ENCODE peak calls at places on chromosomes 13 and 19, in nine cellular contexts. One of them, this sample, is unnamed.

GRCh38 chr19:22326219-22326618 is 40.0 kb downstream of the ZNF729 start:
- DNase-seq in lower leg skin: no peak
- DNase-seq in bronchial epithelial cell: no peak
- DNase-seq in astrocyte: no peak
- DNase-seq in neuronal stem cell: no peak
- DNase-seq in CD4-positive, CD25-positive, alpha-beta regulatory T cell: no peak
- DNase-seq in AG09309: no peak
- DNase-seq in Peyer's patch: no peak
- DNase-seq in thyroid gland: no peak
- DNase-seq in this sample: no peak

GRCh38 chr13:97855570-97855970 is 97.9 kb upstream of the IPO5 start:
- DNase-seq in lower leg skin: peak
- DNase-seq in thyroid gland: peak
- DNase-seq in bronchial epithelial cell: peak
- DNase-seq in AG09309: peak
- DNase-seq in Peyer's patch: no peak
- DNase-seq in CD4-positive, CD25-positive, alpha-beta regulatory T cell: peak
- DNase-seq in astrocyte: peak
- DNase-seq in neuronal stem cell: peak
- DNase-seq in this sample: peak

GRCh38 chr19:1857648-1858326 is 5.6 kb downstream of the KLF16 start:
- DNase-seq in thyroid gland: no peak
- DNase-seq in astrocyte: no peak
- DNase-seq in AG09309: no peak
- DNase-seq in bronchial epithelial cell: no peak
- DNase-seq in neuronal stem cell: no peak
- DNase-seq in Peyer's patch: peak
- DNase-seq in lower leg skin: no peak
- DNase-seq in CD4-positive, CD25-positive, alpha-beta regulatory T cell: no peak
- DNase-seq in this sample: peak

GRCh38 chr19:57305056-57305455 is 15.2 kb upstream of the ZNF543 start:
- DNase-seq in Peyer's patch: no peak
- DNase-seq in thyroid gland: no peak
- DNase-seq in neuronal stem cell: no peak
- DNase-seq in bronchial epithelial cell: peak
- DNase-seq in AG09309: no peak
- DNase-seq in astrocyte: peak
- DNase-seq in lower leg skin: no peak
- DNase-seq in CD4-positive, CD25-positive, alpha-beta regulatory T cell: no peak
- DNase-seq in this sample: no peak

GRCh38 chr19:18683109-18683954 is at the start of gene CRTC1:
- DNase-seq in bronchial epithelial cell: peak
- DNase-seq in Peyer's patch: peak
- DNase-seq in astrocyte: peak
- DNase-seq in AG09309: no peak
- DNase-seq in CD4-positive, CD25-positive, alpha-beta regulatory T cell: peak
- DNase-seq in thyroid gland: peak
- DNase-seq in neuronal stem cell: peak
- DNase-seq in lower leg skin: peak
- DNase-seq in this sample: peak

GRCh38 chr13:91381371-91381770 is 17.1 kb upstream of the GPC5 start:
- DNase-seq in thyroid gland: no peak
- DNase-seq in astrocyte: peak
- DNase-seq in AG09309: no peak
- DNase-seq in lower leg skin: no peak
- DNase-seq in CD4-positive, CD25-positive, alpha-beta regulatory T cell: peak
- DNase-seq in bronchial epithelial cell: peak
- DNase-seq in Peyer's patch: no peak
- DNase-seq in neuronal stem cell: no peak
- DNase-seq in this sample: no peak

GRCh38 chr13:110397445-110397844 is 90.4 kb downstream of the COL4A2 start:
- DNase-seq in CD4-positive, CD25-positive, alpha-beta regulatory T cell: no peak
- DNase-seq in bronchial epithelial cell: peak
- DNase-seq in thyroid gland: no peak
- DNase-seq in astrocyte: peak
- DNase-seq in Peyer's patch: no peak
- DNase-seq in lower leg skin: peak
- DNase-seq in neuronal stem cell: no peak
- DNase-seq in AG09309: no peak
- DNase-seq in this sample: no peak

GRCh38 chr19:27777726-27778125 is 1435.2 kb downstream of the UQCRFS1 start:
- DNase-seq in astrocyte: no peak
- DNase-seq in thyroid gland: no peak
- DNase-seq in AG09309: no peak
- DNase-seq in CD4-positive, CD25-positive, alpha-beta regulatory T cell: no peak
- DNase-seq in neuronal stem cell: no peak
- DNase-seq in Peyer's patch: no peak
- DNase-seq in lower leg skin: no peak
- DNase-seq in bronchial epithelial cell: no peak
- DNase-seq in this sample: no peak

GRCh38 chr19:32188921-32189320 is 156.5 kb upstream of the ZNF507 start:
- DNase-seq in Peyer's patch: no peak
- DNase-seq in astrocyte: no peak
- DNase-seq in AG09309: no peak
- DNase-seq in thyroid gland: no peak
- DNase-seq in lower leg skin: no peak
- DNase-seq in bronchial epithelial cell: no peak
- DNase-seq in CD4-positive, CD25-positive, alpha-beta regulatory T cell: no peak
- DNase-seq in neuronal stem cell: no peak
- DNase-seq in this sample: no peak

GRCh38 chr13:81540777-81541176 is 1199.9 kb upstream of the SPRY2 start:
- DNase-seq in lower leg skin: no peak
- DNase-seq in thyroid gland: no peak
- DNase-seq in astrocyte: no peak
- DNase-seq in AG09309: no peak
- DNase-seq in neuronal stem cell: no peak
- DNase-seq in Peyer's patch: no peak
- DNase-seq in CD4-positive, CD25-positive, alpha-beta regulatory T cell: no peak
- DNase-seq in bronchial epithelial cell: peak
- DNase-seq in this sample: no peak

GRCh38 chr19:35776102-35776788 is 881 bp downstream of the ARHGAP33 start:
- DNase-seq in bronchial epithelial cell: no peak
- DNase-seq in lower leg skin: no peak
- DNase-seq in CD4-positive, CD25-positive, alpha-beta regulatory T cell: no peak
- DNase-seq in astrocyte: no peak
- DNase-seq in thyroid gland: no peak
- DNase-seq in neuronal stem cell: no peak
- DNase-seq in Peyer's patch: peak
- DNase-seq in AG09309: no peak
- DNase-seq in this sample: no peak

GRCh38 chr13:107367258-107367657 is 799.3 kb upstream of the ARGLU1 start:
- DNase-seq in thyroid gland: no peak
- DNase-seq in AG09309: no peak
- DNase-seq in bronchial epithelial cell: no peak
- DNase-seq in astrocyte: peak
- DNase-seq in lower leg skin: no peak
- DNase-seq in Peyer's patch: no peak
- DNase-seq in neuronal stem cell: no peak
- DNase-seq in CD4-positive, CD25-positive, alpha-beta regulatory T cell: no peak
- DNase-seq in this sample: no peak

GRCh38 chr19:703329-703650 is 5.4 kb upstream of the PALM start:
- DNase-seq in AG09309: no peak
- DNase-seq in thyroid gland: no peak
- DNase-seq in astrocyte: no peak
- DNase-seq in neuronal stem cell: no peak
- DNase-seq in Peyer's patch: no peak
- DNase-seq in lower leg skin: no peak
- DNase-seq in bronchial epithelial cell: no peak
- DNase-seq in CD4-positive, CD25-positive, alpha-beta regulatory T cell: no peak
- DNase-seq in this sample: peak
- H3K4me3 ChIP-seq in AG09309: no peak
- H3K4me3 ChIP-seq in thyroid gland: no peak
- H3K4me3 ChIP-seq in astrocyte: no peak
- H3K4me3 ChIP-seq in neuronal stem cell: no peak
- H3K4me3 ChIP-seq in Peyer's patch: peak
- H3K4me3 ChIP-seq in lower leg skin: no peak
- H3K4me3 ChIP-seq in bronchial epithelial cell: no peak
- H3K4me3 ChIP-seq in CD4-positive, CD25-positive, alpha-beta regulatory T cell: no peak
- H3K4me3 ChIP-seq in this sample: peak

GRCh38 chr19:13024958-13025653 is 29.8 kb downstream of the NFIX start:
- DNase-seq in AG09309: no peak
- DNase-seq in lower leg skin: no peak
- DNase-seq in CD4-positive, CD25-positive, alpha-beta regulatory T cell: no peak
- DNase-seq in neuronal stem cell: no peak
- DNase-seq in Peyer's patch: peak
- DNase-seq in thyroid gland: peak
- DNase-seq in astrocyte: no peak
- DNase-seq in bronchial epithelial cell: no peak
- DNase-seq in this sample: no peak
- H3K4me3 ChIP-seq in AG09309: peak
- H3K4me3 ChIP-seq in lower leg skin: peak
- H3K4me3 ChIP-seq in CD4-positive, CD25-positive, alpha-beta regulatory T cell: no peak
- H3K4me3 ChIP-seq in neuronal stem cell: no peak
- H3K4me3 ChIP-seq in Peyer's patch: peak
- H3K4me3 ChIP-seq in thyroid gland: no peak
- H3K4me3 ChIP-seq in astrocyte: peak
- H3K4me3 ChIP-seq in bronchial epithelial cell: peak
- H3K4me3 ChIP-seq in this sample: no peak

DNA sequence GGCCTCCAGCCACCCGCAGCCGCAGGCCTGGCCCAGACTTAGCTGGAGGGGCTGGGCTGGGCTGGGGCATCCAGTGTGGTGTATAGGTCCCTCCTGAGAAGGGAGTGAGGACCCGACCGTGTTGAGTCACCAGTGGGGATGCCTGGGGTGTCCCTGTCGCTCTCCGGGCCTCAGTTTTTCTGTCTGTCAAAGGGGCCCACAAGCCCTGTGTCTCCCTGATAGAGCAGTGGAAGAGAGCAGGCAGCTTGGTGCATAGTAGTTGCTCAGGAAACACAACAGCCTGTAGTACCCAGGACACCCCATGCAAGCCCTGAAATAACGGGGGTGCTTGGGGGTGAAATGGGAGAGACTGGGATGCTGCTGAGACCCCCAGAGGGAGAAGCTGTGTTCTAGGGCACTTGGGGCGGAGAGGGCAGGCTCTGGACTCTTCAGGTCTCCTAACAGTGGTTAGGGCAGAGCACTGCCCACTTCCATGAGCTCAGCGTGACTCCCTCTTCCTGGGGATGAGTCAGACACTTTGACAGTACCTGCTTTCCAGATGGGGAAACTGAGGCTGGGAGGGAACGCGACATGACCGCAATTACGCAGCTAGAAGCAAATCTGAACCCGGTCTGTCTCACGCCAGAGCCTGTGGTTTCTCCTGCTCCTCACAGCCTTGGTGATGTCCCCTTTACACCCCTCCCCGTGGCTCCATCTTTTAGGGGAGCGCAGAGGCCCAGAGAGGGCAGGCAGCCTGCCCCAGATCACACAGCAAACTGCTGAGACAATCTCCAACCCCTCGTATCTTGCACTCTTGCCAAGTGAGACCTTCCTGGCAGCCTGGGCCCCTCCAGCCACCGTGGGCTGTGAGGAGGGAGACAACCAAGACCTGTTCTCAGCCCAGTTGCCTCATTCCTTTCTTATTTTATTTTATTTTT is 692 bp downstream of the SULT2B1 start:
- DNase-seq in bronchial epithelial cell: peak
- DNase-seq in AG09309: no peak
- DNase-seq in Peyer's patch: no peak
- DNase-seq in astrocyte: no peak
- DNase-seq in lower leg skin: no peak
- DNase-seq in thyroid gland: no peak
- DNase-seq in CD4-positive, CD25-positive, alpha-beta regulatory T cell: no peak
- DNase-seq in neuronal stem cell: no peak
- DNase-seq in this sample: no peak
- H3K4me3 ChIP-seq in bronchial epithelial cell: peak
- H3K4me3 ChIP-seq in AG09309: no peak
- H3K4me3 ChIP-seq in Peyer's patch: peak
- H3K4me3 ChIP-seq in astrocyte: no peak
- H3K4me3 ChIP-seq in lower leg skin: no peak
- H3K4me3 ChIP-seq in thyroid gland: no peak
- H3K4me3 ChIP-seq in CD4-positive, CD25-positive, alpha-beta regulatory T cell: no peak
- H3K4me3 ChIP-seq in neuronal stem cell: no peak
- H3K4me3 ChIP-seq in this sample: no peak

GRCh38 chr19:6806488-6806887 is 34.0 kb downstream of the VAV1 start:
- DNase-seq in bronchial epithelial cell: no peak
- DNase-seq in thyroid gland: no peak
- DNase-seq in astrocyte: no peak
- DNase-seq in CD4-positive, CD25-positive, alpha-beta regulatory T cell: no peak
- DNase-seq in AG09309: no peak
- DNase-seq in Peyer's patch: no peak
- DNase-seq in lower leg skin: no peak
- DNase-seq in neuronal stem cell: no peak
- DNase-seq in this sample: no peak

GRCh38 chr19:6807291-6807690 is 34.8 kb downstream of the VAV1 start:
- DNase-seq in CD4-positive, CD25-positive, alpha-beta regulatory T cell: no peak
- DNase-seq in Peyer's patch: no peak
- DNase-seq in astrocyte: no peak
- DNase-seq in thyroid gland: no peak
- DNase-seq in AG09309: no peak
- DNase-seq in lower leg skin: no peak
- DNase-seq in neuronal stem cell: no peak
- DNase-seq in bronchial epithelial cell: no peak
- DNase-seq in this sample: no peak

GRCh38 chr19:6809262-6809661 is 36.8 kb downstream of the VAV1 start:
- DNase-seq in AG09309: no peak
- DNase-seq in bronchial epithelial cell: no peak
- DNase-seq in astrocyte: no peak
- DNase-seq in lower leg skin: no peak
- DNase-seq in CD4-positive, CD25-positive, alpha-beta regulatory T cell: no peak
- DNase-seq in thyroid gland: no peak
- DNase-seq in Peyer's patch: no peak
- DNase-seq in neuronal stem cell: no peak
- DNase-seq in this sample: no peak

GRCh38 chr19:6811378-6811777 is 38.9 kb downstream of the VAV1 start:
- DNase-seq in AG09309: no peak
- DNase-seq in bronchial epithelial cell: no peak
- DNase-seq in astrocyte: no peak
- DNase-seq in CD4-positive, CD25-positive, alpha-beta regulatory T cell: no peak
- DNase-seq in neuronal stem cell: no peak
- DNase-seq in thyroid gland: no peak
- DNase-seq in lower leg skin: no peak
- DNase-seq in Peyer's patch: no peak
- DNase-seq in this sample: no peak

DNA sequence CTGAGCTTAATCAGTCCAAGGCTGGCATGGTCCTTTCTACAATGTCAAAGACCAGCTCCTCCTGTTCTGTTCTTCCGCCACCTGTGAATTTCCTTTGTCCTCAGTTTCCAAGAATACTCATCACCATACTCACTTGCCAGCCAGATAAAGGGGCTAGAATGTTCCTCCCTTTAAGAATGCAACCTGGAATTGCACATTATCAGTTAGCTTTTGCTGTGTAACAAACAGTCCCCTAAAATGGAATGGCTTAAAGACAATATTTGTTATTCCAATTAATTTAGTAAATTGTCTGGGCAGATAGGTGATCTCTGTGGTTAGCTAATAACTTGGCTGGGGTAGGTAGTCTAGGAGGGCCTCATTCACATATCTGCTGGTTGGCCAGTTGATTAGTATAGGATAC is 36.0 kb downstream of the VAV1 start:
- DNase-seq in bronchial epithelial cell: no peak
- DNase-seq in astrocyte: no peak
- DNase-seq in neuronal stem cell: no peak
- DNase-seq in lower leg skin: no peak
- DNase-seq in CD4-positive, CD25-positive, alpha-beta regulatory T cell: no peak
- DNase-seq in AG09309: no peak
- DNase-seq in thyroid gland: no peak
- DNase-seq in Peyer's patch: no peak
- DNase-seq in this sample: no peak
- H3K4me3 ChIP-seq in bronchial epithelial cell: no peak
- H3K4me3 ChIP-seq in astrocyte: no peak
- H3K4me3 ChIP-seq in neuronal stem cell: no peak
- H3K4me3 ChIP-seq in lower leg skin: no peak
- H3K4me3 ChIP-seq in CD4-positive, CD25-positive, alpha-beta regulatory T cell: no peak
- H3K4me3 ChIP-seq in AG09309: no peak
- H3K4me3 ChIP-seq in thyroid gland: no peak
- H3K4me3 ChIP-seq in Peyer's patch: no peak
- H3K4me3 ChIP-seq in this sample: no peak